ENCODE peak calls at places on chromosomes 3 and 15, in seven cellular contexts. K is colonic mucosa; R is foreskin fibroblast; Y is cardiac muscle cell; E is CD8-positive, alpha-beta T cell; C is HepG2; H is pancreas. F is an unnamed sample.

GRCh38 chr15:65633752-65634151 is 12.0 kb downstream of the SLC24A1 start:
- DNase-seq in Y (no peak), C (no peak), E (no peak), H (no peak), K (no peak), R (no peak), F (no peak)

GRCh38 chr15:80967451-80967850 is 22.2 kb downstream of the MESD start:
- DNase-seq in C (peak), R (peak), Y (peak), K (no peak), H (no peak), E (no peak), F (no peak)

GRCh38 chr3:30639937-30640336 is 33.5 kb downstream of the TGFBR2 start:
- DNase-seq in H (no peak), K (no peak), E (no peak), C (no peak), Y (no peak), R (no peak), F (peak)

GRCh38 chr15:39939487-39940452 is 5.9 kb downstream of the EIF2AK4 start:
- DNase-seq in R (no peak), Y (no peak), K (no peak), E (no peak), H (no peak), C (no peak), F (peak)

GRCh38 chr15:93372209-93372910 is 283.3 kb upstream of the RGMA start:
- DNase-seq in H (no peak), E (no peak), K (no peak), Y (no peak), R (no peak), C (no peak), F (no peak)

GRCh38 chr15:90463381-90463780 is 66.3 kb upstream of the CRTC3 start:
- DNase-seq in Y (peak), K (no peak), E (no peak), C (no peak), H (no peak), R (peak), F (no peak)

GRCh38 chr3:49880581-49881328 is 11.0 kb upstream of the CAMKV start:
- DNase-seq in E (no peak), K (no peak), C (no peak), H (no peak), R (no peak), Y (no peak), F (no peak)

GRCh38 chr15:37007301-37007700 is 93.0 kb downstream of the MEIS2 start:
- DNase-seq in E (no peak), R (no peak), H (no peak), K (no peak), C (no peak), Y (no peak), F (no peak)

GRCh38 chr3:190183121-190183520 is 62.4 kb upstream of the P3H2 start:
- DNase-seq in E (no peak), C (no peak), R (peak), H (no peak), Y (peak), K (no peak), F (peak)

GRCh38 chr3:52891164-52891563 is 6.2 kb downstream of the STIMATE start:
- DNase-seq in R (no peak), Y (no peak), H (no peak), C (no peak), K (no peak), E (no peak), F (peak)

GRCh38 chr15:78540955-78541743 is 905 bp downstream of the PSMA4 start:
- DNase-seq in R (peak), E (no peak), H (peak), K (no peak), C (no peak), Y (peak), F (no peak)

GRCh38 chr3:186359078-186359477 is 3.0 kb downstream of the DGKG start:
- DNase-seq in Y (peak), R (no peak), C (peak), K (no peak), H (no peak), E (no peak), F (no peak)

GRCh38 chr3:184284696-184285095 is 8.9 kb downstream of the ECE2 start:
- DNase-seq in Y (peak), H (peak), R (peak), C (peak), K (peak), E (no peak), F (no peak)

GRCh38 chr15:32096867-32097266 is 66.6 kb downstream of the CHRNA7 start:
- DNase-seq in E (no peak), R (no peak), K (no peak), H (no peak), Y (no peak), C (no peak), F (no peak)

GRCh38 chr15:98872777-98873176 is 134.8 kb downstream of the PGPEP1L start:
- DNase-seq in K (no peak), E (no peak), H (no peak), Y (no peak), R (no peak), C (no peak), F (no peak)

GRCh38 chr15:60134609-60135008 is 130.5 kb downstream of the FOXB1 start:
- DNase-seq in H (no peak), K (no peak), E (no peak), C (no peak), Y (no peak), R (peak), F (no peak)

GRCh38 chr15:60966746-60967145 is 262.4 kb downstream of the RORA start:
- DNase-seq in H (no peak), Y (no peak), C (no peak), K (no peak), R (no peak), E (no peak), F (no peak)

GRCh38 chr3:186979837-186980236 is 49.5 kb downstream of the ST6GAL1 start:
- DNase-seq in C (no peak), K (no peak), E (no peak), R (no peak), Y (no peak), H (no peak), F (no peak)

GRCh38 chr3:141250342-141250741 is 18.7 kb downstream of the PXYLP1 start:
- DNase-seq in H (no peak), C (no peak), E (no peak), R (no peak), Y (no peak), K (no peak), F (no peak)

GRCh38 chr15:29128671-29129070 is 141.0 kb downstream of the NSMCE3 start:
- DNase-seq in H (no peak), E (no peak), R (no peak), Y (no peak), K (no peak), C (no peak), F (no peak)

GRCh38 chr3:144358191-144358590 is 386.6 kb downstream of the DIPK2A start:
- DNase-seq in R (no peak), C (no peak), H (no peak), E (no peak), Y (no peak), K (no peak), F (no peak)

GRCh38 chr15:42276762-42277161 is 3.5 kb upstream of the TMEM87A start:
- DNase-seq in H (no peak), Y (no peak), R (no peak), K (no peak), C (no peak), E (no peak), F (no peak)

GRCh38 chr3:171290680-171291079 is 169.5 kb downstream of the TNIK start:
- DNase-seq in K (no peak), Y (no peak), C (no peak), R (no peak), E (no peak), H (no peak), F (no peak)
- H3K4me3 ChIP-seq in K (no peak), Y (no peak), C (no peak), R (no peak), E (no peak), H (no peak), F (no peak)

GRCh38 chr15:48493763-48494225 is 151.7 kb downstream of the FBN1 start:
- DNase-seq in Y (no peak), K (no peak), H (no peak), C (no peak), E (no peak), R (no peak), F (no peak)
- H3K4me3 ChIP-seq in Y (no peak), K (no peak), H (no peak), C (no peak), E (no peak), R (no peak), F (no peak)

GRCh38 chr3:58238830-58239229 is 1.2 kb downstream of the ABHD6 start:
- DNase-seq in Y (no peak), C (no peak), E (no peak), R (no peak), K (no peak), H (no peak), F (no peak)
- H3K4me3 ChIP-seq in Y (peak), C (peak), E (peak), R (no peak), K (peak), H (no peak), F (peak)

DNA sequence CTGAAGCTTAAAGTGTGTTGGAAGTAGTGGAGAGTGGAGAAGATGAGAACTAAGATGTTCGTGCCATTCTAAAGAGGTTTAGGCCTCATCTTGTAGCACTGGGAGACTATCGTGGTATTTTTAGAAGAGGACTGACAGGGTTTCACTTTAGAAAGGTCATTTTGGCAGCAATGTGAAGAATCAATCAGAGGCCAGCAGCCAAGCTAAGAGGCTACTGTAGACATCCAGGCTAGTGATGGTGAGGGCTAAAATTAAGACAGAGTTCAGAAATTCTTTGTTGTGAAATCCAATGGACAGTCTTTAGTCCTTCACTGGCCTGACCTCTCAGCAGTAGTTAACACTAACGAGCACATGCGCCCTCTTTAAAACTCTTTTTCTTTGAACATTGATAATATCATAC is 288.2 kb downstream of the TBL1XR1 start:
- DNase-seq in H (no peak), R (no peak), C (no peak), Y (no peak), E (no peak), K (no peak), F (no peak)
- H3K4me3 ChIP-seq in H (no peak), R (no peak), C (no peak), Y (no peak), E (no peak), K (no peak), F (no peak)

F was measured in GM06990.